ENCODE peak calls at places on chromosomes 4 and X, in nine cellular contexts. Y is BJ, S is cardiac fibroblast, B is WERI-Rb-1, Z is GM12865, F is lung, I is heart left ventricle, T is GM10248, H is IMR-90. J is an unnamed sample.
A peak's percentile ranks its signal among the peaks of the same experiment; 100 is the strongest.

GRCh38 chr4:85717366-85717765 is 242.4 kb downstream of the ARHGAP24 start:
- DNase-seq in I (no peak), S (no peak), B (no peak), T (no peak), F (no peak), Y (peak; percentile 49), H (no peak), Z (no peak), J (no peak)

GRCh38 chr4:146269228-146269653 is 54.9 kb downstream of the REELD1 start:
- DNase-seq in H (no peak), B (no peak), I (no peak), Z (peak; percentile 75), Y (no peak), T (no peak), S (no peak), F (no peak), J (no peak)

GRCh38 chr4:101355767-101356702 is 8.7 kb upstream of the PPP3CA start:
- DNase-seq in Y (no peak), S (peak; percentile 92), F (no peak), I (no peak), H (peak; percentile 92), B (no peak), Z (no peak), T (no peak), J (no peak)

GRCh38 chr4:174681723-174682300 is 147.2 kb downstream of the GLRA3 start:
- DNase-seq in T (no peak), Y (no peak), S (peak; percentile 21), Z (no peak), H (peak; percentile 25), I (no peak), B (no peak), F (no peak), J (no peak)

GRCh38 chr4:158896459-158897238 is 127.8 kb downstream of the FNIP2 start:
- DNase-seq in B (no peak), I (no peak), H (no peak), S (peak; percentile 64), Z (no peak), T (no peak), Y (no peak), F (no peak), J (no peak)

GRCh38 chr4:119041951-119042560 is 93.6 kb upstream of the MYOZ2 start:
- DNase-seq in I (no peak), T (peak; percentile 65), Z (peak; percentile 82), H (peak; percentile 83), F (peak; percentile 56), S (peak; percentile 89), Y (no peak), B (peak; percentile 67), J (peak; percentile 76)

GRCh38 chrX:22395372-22395771 is 122.7 kb downstream of the CBLL2 start:
- DNase-seq in I (no peak), Z (no peak), H (peak; percentile 59), T (no peak), B (no peak), S (peak; percentile 52), F (no peak), Y (no peak), J (no peak)

GRCh38 chr4:20015825-20016224 is 235.9 kb upstream of the SLIT2 start:
- DNase-seq in H (peak; percentile 80), S (no peak), B (no peak), I (no peak), F (no peak), Z (no peak), T (no peak), Y (no peak), J (no peak)

GRCh38 chr4:78949735-78950134 is 10.5 kb upstream of the PAQR3 start:
- DNase-seq in F (no peak), Y (no peak), I (no peak), T (no peak), Z (no peak), B (no peak), H (no peak), S (no peak), J (no peak)

GRCh38 chr4:78951862-78952472 is 12.7 kb upstream of the PAQR3 start:
- DNase-seq in S (peak; percentile 67), I (no peak), T (peak; percentile 30), H (peak; percentile 45), Z (peak; percentile 53), B (peak; percentile 19), Y (no peak), F (no peak), J (peak; percentile 47)

GRCh38 chr4:78953231-78953630 is 14.0 kb upstream of the PAQR3 start:
- DNase-seq in T (no peak), S (no peak), B (no peak), Y (no peak), I (no peak), Z (no peak), F (no peak), H (no peak), J (no peak)

GRCh38 chr4:78956979-78957378 is 17.7 kb upstream of the PAQR3 start:
- DNase-seq in Z (no peak), H (no peak), I (no peak), T (no peak), F (no peak), Y (no peak), S (no peak), B (no peak), J (no peak)

GRCh38 chr4:78954048-78954666 is 14.9 kb upstream of the PAQR3 start:
- DNase-seq in Y (no peak), T (no peak), F (no peak), B (peak; percentile 43), I (no peak), S (peak; percentile 25), Z (peak; percentile 12), H (no peak), J (peak; percentile 72)
- TF ChIP-seq CTCF in Y (peak; percentile 15), T (peak; percentile 41), F (peak; percentile 0), B (peak; percentile 69), I (peak; percentile 43), S (peak; percentile 42), Z (peak; percentile 30), H (peak; percentile 33), J (peak; percentile 72)

GRCh38 chr4:151641167-151641566 is 119.6 kb downstream of the GATB start:
- DNase-seq in I (no peak), Y (peak; percentile 29), B (no peak), H (peak; percentile 33), F (no peak), Z (peak; percentile 26), S (peak; percentile 62), T (no peak), J (no peak)

GRCh38 chr4:151643564-151643963 is 117.2 kb downstream of the GATB start:
- DNase-seq in Y (no peak), Z (no peak), T (no peak), I (no peak), F (no peak), B (no peak), S (no peak), H (no peak), J (no peak)

GRCh38 chr4:151646322-151646721 is 114.5 kb downstream of the GATB start:
- DNase-seq in F (no peak), Y (no peak), H (no peak), I (no peak), T (no peak), Z (no peak), B (no peak), S (peak; percentile 6), J (no peak)

GRCh38 chr4:151641983-151642382 is 118.8 kb downstream of the GATB start:
- DNase-seq in H (no peak), T (no peak), F (no peak), S (no peak), B (no peak), Y (no peak), Z (no peak), I (no peak), J (no peak)

DNA sequence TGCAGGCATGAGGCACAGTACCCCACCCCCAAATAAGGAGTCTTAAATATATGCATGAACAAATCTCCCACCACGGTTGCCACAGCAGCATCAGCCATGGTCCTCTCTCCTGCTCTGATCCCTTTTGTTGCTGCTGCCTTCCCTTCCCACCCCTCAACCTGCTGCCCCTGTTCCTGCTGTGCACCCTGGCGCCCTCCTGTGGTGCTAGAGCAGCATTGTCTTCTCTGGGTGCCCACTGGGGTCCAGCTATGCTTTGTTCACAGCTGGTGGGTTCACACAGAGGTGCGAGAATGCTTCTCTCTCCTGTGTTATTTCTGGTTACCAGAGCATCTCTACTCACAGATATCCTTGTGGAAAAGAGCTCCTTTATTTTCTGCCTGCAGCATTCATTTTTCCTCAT is 116.2 kb downstream of the GATB start:
- DNase-seq in H (no peak), B (peak; percentile 82), Y (no peak), F (no peak), Z (peak; percentile 5), S (no peak), T (no peak), I (no peak), J (peak; percentile 83)
- TF ChIP-seq CTCF in H (peak; percentile 22), B (peak; percentile 95), Y (peak; percentile 35), F (no peak), Z (peak; percentile 39), S (peak; percentile 49), T (no peak), I (peak; percentile 35), J (peak; percentile 74)

GRCh38 chr4:111943796-111944203 is 201.5 kb upstream of the FAM241A start:
- DNase-seq in H (no peak), Z (peak; percentile 55), F (peak; percentile 35), I (no peak), T (peak; percentile 57), S (peak; percentile 35), B (peak; percentile 87), Y (no peak), J (peak; percentile 77)
- TF ChIP-seq CTCF in H (peak; percentile 12), Z (peak; percentile 50), F (no peak), I (peak; percentile 15), T (peak; percentile 57), S (peak; percentile 46), B (peak; percentile 96), Y (peak; percentile 47), J (peak; percentile 72)

GRCh38 chr4:129220254-129220653 is 124.3 kb downstream of the C4orf33 start:
- DNase-seq in Z (no peak), S (no peak), B (no peak), T (no peak), Y (no peak), I (no peak), H (no peak), F (no peak), J (no peak)

GRCh38 chr4:129213692-129214091 is 117.7 kb downstream of the C4orf33 start:
- DNase-seq in F (no peak), Z (no peak), Y (no peak), H (no peak), T (no peak), B (no peak), S (no peak), I (no peak), J (no peak)

GRCh38 chr4:129223955-129224354 is 128.0 kb downstream of the C4orf33 start:
- DNase-seq in B (no peak), Z (no peak), T (no peak), F (no peak), I (no peak), S (no peak), Y (no peak), H (no peak), J (no peak)

GRCh38 chr4:129218897-129219296 is 122.9 kb downstream of the C4orf33 start:
- DNase-seq in S (peak; percentile 47), I (no peak), T (no peak), Z (no peak), F (no peak), B (no peak), Y (no peak), H (peak; percentile 1), J (no peak)

DNA sequence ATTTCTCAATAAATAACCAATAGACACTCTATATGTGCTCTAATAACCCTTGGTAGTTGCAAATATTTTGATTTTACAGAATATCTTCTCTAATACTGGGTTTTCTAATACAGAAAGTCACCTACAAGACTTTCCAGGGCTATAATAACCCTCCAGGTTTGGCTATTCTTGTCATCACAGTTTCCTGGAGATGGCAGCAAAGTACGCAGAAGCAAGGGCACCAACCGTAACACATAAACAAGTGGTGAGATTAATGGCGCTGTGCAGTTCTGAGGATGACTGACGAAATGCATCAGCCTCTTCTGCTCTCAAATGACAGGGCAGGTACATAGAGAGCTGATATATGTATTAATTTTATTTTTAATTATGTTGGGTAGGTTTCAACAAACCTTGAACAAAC is 122.4 kb downstream of the C4orf33 start:
- DNase-seq in I (no peak), Y (no peak), T (no peak), F (no peak), S (peak; percentile 23), B (peak; percentile 65), Z (peak; percentile 2), H (no peak), J (peak; percentile 47)
- TF ChIP-seq CTCF in I (peak; percentile 49), Y (no peak), T (no peak), F (no peak), S (no peak), B (peak; percentile 71), Z (no peak), H (no peak), J (peak; percentile 59)

J was measured in neural progenitor cell.